ENCODE peak calls at places on chromosomes 12 and 14, in five cellular contexts. D is endothelial cell, N is left lung, K is mucosa of descending colon, Q is ovary. O is an unnamed sample.

GRCh38 chr14:104392001-104392395 is 187.6 kb upstream of the C14orf180 start:
- DNase-seq in Q (no peak), D (no peak), K (no peak), N (no peak), O (no peak)

GRCh38 chr12:39441189-39441962 is 1.5 kb downstream of the KIF21A start:
- DNase-seq in Q (no peak), K (no peak), N (no peak), D (no peak), O (no peak)

GRCh38 chr12:93571360-93571853 is 1.1 kb upstream of the SOCS2 start:
- DNase-seq in N (peak; percentile 76), D (peak; percentile 88), Q (peak; percentile 82), K (peak; percentile 81), O (peak; percentile 84)

GRCh38 chr14:68088463-68088862 is 268.9 kb downstream of the RAD51B start:
- DNase-seq in N (no peak), Q (no peak), K (no peak), D (no peak), O (no peak)

GRCh38 chr14:78086342-78086741 is 83.8 kb upstream of the NRXN3 start:
- DNase-seq in K (no peak), D (no peak), N (no peak), Q (no peak), O (no peak)

GRCh38 chr14:100658514-100658886 is 68.2 kb upstream of the DLK1 start:
- DNase-seq in D (no peak), K (no peak), N (no peak), Q (no peak), O (no peak)

GRCh38 chr12:122855071-122855829 is 20.0 kb downstream of the HIP1R start:
- DNase-seq in D (no peak), Q (no peak), K (no peak), N (no peak), O (no peak)

GRCh38 chr14:29085546-29085945 is 319.0 kb downstream of the FOXG1 start:
- DNase-seq in D (peak; percentile 28), N (no peak), Q (no peak), K (no peak), O (no peak)

GRCh38 chr14:67547224-67547780 is 14.2 kb downstream of the PLEKHH1 start:
- DNase-seq in D (no peak), N (no peak), K (no peak), Q (no peak), O (no peak)

GRCh38 chr12:54596526-54596946 is 8.1 kb upstream of the PPP1R1A start:
- DNase-seq in K (peak; percentile 82), N (peak; percentile 41), D (peak; percentile 77), Q (peak; percentile 70), O (peak; percentile 80)

GRCh38 chr12:105554856-105555255 is 224.4 kb downstream of the C12orf75 start:
- DNase-seq in N (no peak), D (no peak), K (no peak), Q (no peak), O (no peak)

GRCh38 chr14:104130974-104131651 is 7.3 kb upstream of the KIF26A start:
- DNase-seq in N (peak; percentile 42), D (peak; percentile 52), Q (peak; percentile 42), K (peak; percentile 76), O (no peak)

GRCh38 chr14:61264699-61265098 is 16.4 kb downstream of the TMEM30B start:
- DNase-seq in Q (no peak), N (no peak), K (no peak), D (no peak), O (no peak)

GRCh38 chr14:47332099-47332498 is 343.3 kb downstream of the MDGA2 start:
- DNase-seq in D (no peak), Q (no peak), K (no peak), N (no peak), O (no peak)

GRCh38 chr12:130138478-130138877 is 23.8 kb upstream of the FZD10 start:
- DNase-seq in K (no peak), N (no peak), Q (no peak), D (no peak), O (no peak)

GRCh38 chr12:76085159-76085868 is 829 bp upstream of the NAP1L1 start:
- DNase-seq in D (no peak), K (peak; percentile 13), Q (no peak), N (no peak), O (no peak)

GRCh38 chr12:32290411-32290810 is 108.9 kb upstream of the FGD4 start:
- DNase-seq in D (no peak), K (no peak), Q (no peak), N (no peak), O (no peak)

GRCh38 chr14:69133206-69134125 is 19.5 kb downstream of the DCAF5 start:
- DNase-seq in K (no peak), N (no peak), D (no peak), Q (no peak), O (no peak)

GRCh38 chr12:86698581-86698980 is 442.4 kb upstream of the MGAT4C start:
- DNase-seq in K (no peak), N (no peak), D (no peak), Q (no peak), O (no peak)

GRCh38 chr14:71431169-71431525 is 501.1 kb upstream of the RGS6 start:
- DNase-seq in Q (no peak), K (no peak), D (no peak), N (no peak), O (no peak)

GRCh38 chr14:62143235-62143634 is 381.0 kb downstream of the SNAPC1 start:
- DNase-seq in Q (no peak), K (no peak), N (no peak), D (no peak), O (no peak)

GRCh38 chr12:58889557-58889956 is 30.7 kb downstream of the LRIG3 start:
- DNase-seq in K (no peak), Q (no peak), D (no peak), N (no peak), O (no peak)

GRCh38 chr14:60668431-60669112 is 19.3 kb upstream of the SIX1 start:
- DNase-seq in N (no peak), D (no peak), K (no peak), Q (no peak), O (no peak)

GRCh38 chr12:3247596-3248270 is 170.6 kb downstream of the TSPAN9 start:
- DNase-seq in N (no peak), K (no peak), Q (no peak), D (no peak), O (no peak)

GRCh38 chr12:46219892-46220655 is 48.8 kb downstream of the SLC38A1 start:
- DNase-seq in N (no peak), K (peak; percentile 37), D (no peak), Q (no peak), O (no peak)

GRCh38 chr12:3313655-3314305 is 177.2 kb upstream of the PRMT8 start:
- DNase-seq in K (peak; percentile 14), Q (no peak), D (peak; percentile 50), N (no peak), O (no peak)

GRCh38 chr12:11269607-11270006 is at the start of gene PRB3:
- DNase-seq in D (no peak), N (no peak), K (no peak), Q (no peak), O (no peak)

GRCh38 chr12:113075137-113075683 is 18.7 kb downstream of the DTX1 start:
- DNase-seq in D (no peak), K (no peak), N (no peak), Q (no peak), O (no peak)

GRCh38 chr14:86798330-86798729 is 1194.7 kb downstream of the GALC start:
- DNase-seq in Q (no peak), K (no peak), D (no peak), N (no peak), O (no peak)

GRCh38 chr14:104431351-104431928 is 148.1 kb upstream of the C14orf180 start:
- DNase-seq in D (no peak), Q (no peak), N (no peak), K (no peak), O (no peak)

GRCh38 chr12:14892726-14893442 is 7.2 kb upstream of the MGP start:
- DNase-seq in K (no peak), Q (peak; percentile 56), D (no peak), N (no peak), O (no peak)

GRCh38 chr12:109458771-109459208 is 18.3 kb downstream of the KCTD10 start:
- DNase-seq in N (no peak), Q (no peak), K (no peak), D (no peak), O (no peak)

GRCh38 chr12:66952668-66953067 is 273.8 kb upstream of the GRIP1 start:
- DNase-seq in Q (no peak), N (no peak), D (no peak), K (no peak), O (no peak)

GRCh38 chr12:124028560-124028935 is 55.5 kb downstream of the ZNF664 start:
- DNase-seq in K (no peak), D (no peak), N (no peak), Q (no peak), O (no peak)

DNA sequence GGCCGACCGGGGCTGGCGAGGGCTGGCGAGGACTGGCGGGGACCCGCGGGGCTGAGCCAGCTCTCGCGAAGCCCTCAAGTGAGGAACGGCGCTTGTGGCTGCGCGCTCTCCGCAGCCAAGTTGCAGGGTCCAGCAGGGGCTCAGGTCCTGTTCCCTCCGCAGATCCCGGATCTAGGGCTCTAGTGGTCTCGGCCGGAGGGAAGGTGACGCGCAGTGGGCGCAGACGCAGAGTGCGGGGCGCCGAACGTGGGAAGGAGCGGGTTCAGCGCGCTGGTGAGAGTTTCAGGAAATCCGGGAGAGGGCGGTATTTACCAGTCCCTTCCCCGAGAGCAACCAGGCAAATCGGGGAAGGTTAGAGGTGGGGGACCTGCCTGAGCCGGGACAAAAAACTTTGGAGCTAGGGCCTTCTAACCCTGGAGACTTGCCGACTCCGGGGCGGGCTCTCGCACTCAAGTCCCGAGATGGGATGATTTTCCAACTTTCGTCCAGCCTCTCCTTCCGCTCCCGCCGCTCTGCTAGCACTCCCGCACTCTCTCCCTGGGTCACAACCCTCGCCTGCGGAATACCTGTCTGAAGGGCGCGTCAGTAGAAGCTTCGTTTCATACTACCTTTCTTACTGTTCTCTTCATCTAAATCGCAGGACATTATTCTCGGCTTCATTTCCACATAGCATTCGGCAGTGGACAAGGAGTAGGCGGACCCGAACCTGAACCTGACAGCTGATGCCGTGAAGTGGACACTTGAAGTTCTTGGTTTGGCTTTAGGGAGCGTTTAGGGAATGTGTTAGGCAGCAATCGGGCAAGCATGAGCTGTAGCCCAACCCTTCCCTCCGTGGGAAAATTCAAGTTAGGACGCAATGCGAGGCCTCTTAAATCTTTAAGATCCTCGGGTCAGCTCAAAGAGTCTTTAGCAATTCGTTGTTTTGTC is 13.6 kb upstream of the PAX9 start:
- DNase-seq in D (peak; percentile 56), N (no peak), K (peak; percentile 28), Q (no peak), O (peak; percentile 54)
- TF ChIP-seq CTCF in D (no peak), N (peak; percentile 25), K (peak; percentile 12), Q (no peak), O (peak; percentile 74)

GRCh38 chr12:128613821-128614220 is 209.9 kb downstream of the SLC15A4 start:
- DNase-seq in D (no peak), K (no peak), N (no peak), Q (no peak), O (no peak)
- TF ChIP-seq CTCF in D (no peak), K (no peak), N (no peak), Q (no peak), O (no peak)

DNA sequence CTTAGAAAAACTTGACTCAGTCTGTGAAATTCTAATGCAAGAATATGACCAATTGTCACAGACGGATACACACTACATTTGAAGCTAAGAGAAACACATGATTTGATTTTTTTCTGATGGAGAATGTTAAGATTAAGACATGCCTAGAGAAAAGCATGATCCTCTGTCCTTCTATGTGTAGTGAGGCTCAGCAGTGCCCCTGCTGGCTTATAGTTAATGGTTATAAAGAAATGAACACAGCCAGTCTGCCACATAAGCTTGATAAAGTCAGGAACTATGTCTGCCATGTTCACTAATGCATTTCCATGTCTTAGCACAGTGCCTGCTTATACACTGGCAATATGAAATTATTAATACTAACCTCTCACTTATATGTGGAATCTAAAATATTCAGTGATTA is 168.1 kb upstream of the DAAM1 start:
- DNase-seq in D (peak; percentile 23), N (no peak), K (peak; percentile 47), Q (no peak), O (no peak)
- TF ChIP-seq CTCF in D (peak; percentile 27), N (peak; percentile 36), K (no peak), Q (no peak), O (peak; percentile 64)

GRCh38 chr12:25970916-25971674 is 12.6 kb downstream of the RASSF8 start:
- DNase-seq in K (no peak), D (no peak), Q (no peak), N (no peak), O (no peak)
- TF ChIP-seq CTCF in K (no peak), D (peak; percentile 44), Q (no peak), N (peak; percentile 18), O (peak; percentile 47)

O was measured in neural crest cell.